ENCODE peak calls at places on chromosomes 13 and 19, in ten cellular contexts. Q is IMR-90, H is tibial nerve, G is esophagus squamous epithelium, P is heart left ventricle, R is body of pancreas, N is breast epithelium, D is right lobe of liver, T is H1, J is prostate gland. F is an unnamed sample.

GRCh38 chr19:6738726-6739389 is 622 bp upstream of the TRIP10 start:
- DNase-seq in Q (peak), R (peak), H (no peak), D (peak), J (peak), T (peak), N (peak), G (no peak), P (no peak), F (peak)

GRCh38 chr19:50556236-50557008 is 11.8 kb downstream of the LRRC4B start:
- DNase-seq in D (peak), R (peak), T (peak), G (no peak), Q (peak), P (peak), J (peak), N (peak), H (peak), F (peak)

GRCh38 chr13:29125934-29126424 is 305.8 kb downstream of the MTUS2 start:
- DNase-seq in N (no peak), H (no peak), T (no peak), J (no peak), R (no peak), D (no peak), G (no peak), Q (no peak), P (no peak), F (no peak)

GRCh38 chr13:23715762-23716235 is 145.6 kb downstream of the TNFRSF19 start:
- DNase-seq in H (no peak), G (no peak), P (no peak), D (no peak), N (no peak), Q (no peak), T (peak), J (no peak), R (peak), F (no peak)

GRCh38 chr13:102974574-102975195 is 91.5 kb downstream of the SLC10A2 start:
- DNase-seq in Q (no peak), R (no peak), N (no peak), H (no peak), T (no peak), P (no peak), D (no peak), J (no peak), G (no peak), F (no peak)

GRCh38 chr13:30037766-30038165 is 187.3 kb upstream of the UBL3 start:
- DNase-seq in T (no peak), D (no peak), N (no peak), H (peak), R (no peak), G (no peak), Q (peak), J (no peak), P (no peak), F (no peak)

GRCh38 chr19:1707240-1707639 is 46.1 kb upstream of the ONECUT3 start:
- DNase-seq in H (no peak), N (no peak), P (no peak), J (no peak), T (no peak), Q (no peak), G (no peak), D (no peak), R (no peak), F (no peak)

GRCh38 chr13:51764184-51765141 is 39.5 kb downstream of the DHRS12 start:
- DNase-seq in D (no peak), Q (peak), N (peak), G (peak), R (peak), P (peak), J (no peak), H (peak), T (no peak), F (peak)

GRCh38 chr13:19062019-19062646 is 119.5 kb downstream of the TUBA3C start:
- DNase-seq in H (no peak), Q (no peak), P (no peak), D (no peak), J (no peak), G (no peak), N (no peak), T (no peak), R (no peak), F (peak)

GRCh38 chr13:52345048-52345447 is 60.9 kb downstream of the THSD1 start:
- DNase-seq in D (no peak), G (no peak), R (no peak), T (no peak), H (no peak), Q (peak), J (no peak), P (no peak), N (no peak), F (no peak)

GRCh38 chr19:35585844-35586243 is at the start of gene PMIS2:
- DNase-seq in D (no peak), P (no peak), H (no peak), Q (no peak), R (no peak), N (no peak), J (no peak), G (no peak), T (no peak), F (no peak)

GRCh38 chr19:35106291-35106583 is 9.4 kb upstream of the FXYD3 start:
- DNase-seq in Q (no peak), P (no peak), T (no peak), R (no peak), G (no peak), H (no peak), J (no peak), D (no peak), N (no peak), F (no peak)

GRCh38 chr19:58538257-58539168 is 5.4 kb upstream of the TRIM28 start:
- DNase-seq in G (no peak), D (peak), N (no peak), J (no peak), R (no peak), T (peak), H (no peak), P (peak), Q (no peak), F (no peak)

GRCh38 chr19:10402441-10403038 is 802 bp downstream of the CDC37 start:
- DNase-seq in G (no peak), R (no peak), D (peak), N (no peak), T (no peak), J (no peak), H (no peak), Q (no peak), P (peak), F (no peak)

GRCh38 chr19:17929056-17929455 is 3.8 kb upstream of the CCDC124 start:
- DNase-seq in P (no peak), T (no peak), G (no peak), D (no peak), H (no peak), J (no peak), N (no peak), Q (no peak), R (no peak), F (no peak)

GRCh38 chr13:101190337-101190736 is 226.0 kb downstream of the NALCN start:
- DNase-seq in H (no peak), G (no peak), N (no peak), T (no peak), J (no peak), Q (no peak), D (no peak), R (no peak), P (no peak), F (no peak)

GRCh38 chr13:21453352-21454089 is 5.6 kb downstream of the ZDHHC20 start:
- DNase-seq in Q (no peak), J (no peak), P (no peak), G (no peak), N (no peak), T (no peak), R (no peak), H (no peak), D (no peak), F (no peak)

GRCh38 chr13:50713849-50714248 is 129.6 kb downstream of the DLEU7 start:
- DNase-seq in Q (peak), H (peak), T (no peak), R (peak), D (no peak), P (no peak), N (no peak), J (no peak), G (no peak), F (no peak)

GRCh38 chr19:18514800-18515682 is 6.8 kb downstream of the ELL start:
- DNase-seq in G (no peak), H (peak), Q (peak), N (peak), T (no peak), J (no peak), P (peak), R (peak), D (peak), F (peak)

GRCh38 chr19:35084078-35084762 is 31.4 kb upstream of the FXYD3 start:
- DNase-seq in R (no peak), J (no peak), T (no peak), N (no peak), Q (no peak), D (no peak), H (no peak), G (no peak), P (no peak), F (no peak)

GRCh38 chr13:112800057-112800456 is 110.2 kb downstream of the ATP11A start:
- DNase-seq in Q (no peak), G (no peak), N (no peak), J (no peak), D (no peak), H (no peak), P (no peak), T (no peak), R (no peak), F (no peak)

GRCh38 chr19:15869109-15869555 is 28.7 kb downstream of the CYP4F2 start:
- DNase-seq in G (no peak), T (no peak), P (no peak), J (peak), Q (no peak), R (peak), N (peak), H (peak), D (peak), F (no peak)

GRCh38 chr13:75508002-75508548 is 26.1 kb upstream of the TBC1D4 start:
- DNase-seq in N (no peak), J (no peak), T (no peak), D (no peak), G (no peak), P (no peak), R (no peak), H (no peak), Q (no peak), F (no peak)

GRCh38 chr13:49429061-49429460 is 14.8 kb downstream of the CAB39L start:
- DNase-seq in G (no peak), J (no peak), T (no peak), N (no peak), P (no peak), D (no peak), H (no peak), Q (no peak), R (no peak), F (no peak)

GRCh38 chr13:112705286-112705685 is 15.4 kb downstream of the ATP11A start:
- DNase-seq in N (no peak), P (peak), D (no peak), Q (no peak), G (no peak), J (no peak), R (no peak), T (no peak), H (no peak), F (no peak)

GRCh38 chr19:49295208-49295880 is 29.6 kb downstream of the SLC6A16 start:
- DNase-seq in N (no peak), R (no peak), Q (no peak), T (no peak), J (no peak), G (no peak), D (no peak), H (no peak), P (no peak), F (no peak)

GRCh38 chr19:49287141-49287540 is 37.9 kb downstream of the SLC6A16 start:
- DNase-seq in R (no peak), G (no peak), H (no peak), Q (no peak), D (no peak), P (no peak), J (no peak), N (no peak), T (no peak), F (no peak)

GRCh38 chr19:49294401-49294800 is 30.6 kb downstream of the SLC6A16 start:
- DNase-seq in J (no peak), G (no peak), P (no peak), H (no peak), Q (no peak), N (no peak), D (no peak), R (no peak), T (no peak), F (no peak)

GRCh38 chr19:49290517-49290916 is 34.5 kb downstream of the SLC6A16 start:
- DNase-seq in R (no peak), N (no peak), Q (no peak), H (no peak), T (no peak), J (no peak), D (no peak), P (no peak), G (no peak), F (no peak)
- H3K4me3 ChIP-seq in R (no peak), N (no peak), Q (no peak), H (no peak), T (no peak), J (no peak), D (no peak), P (no peak), G (no peak), F (no peak)

DNA sequence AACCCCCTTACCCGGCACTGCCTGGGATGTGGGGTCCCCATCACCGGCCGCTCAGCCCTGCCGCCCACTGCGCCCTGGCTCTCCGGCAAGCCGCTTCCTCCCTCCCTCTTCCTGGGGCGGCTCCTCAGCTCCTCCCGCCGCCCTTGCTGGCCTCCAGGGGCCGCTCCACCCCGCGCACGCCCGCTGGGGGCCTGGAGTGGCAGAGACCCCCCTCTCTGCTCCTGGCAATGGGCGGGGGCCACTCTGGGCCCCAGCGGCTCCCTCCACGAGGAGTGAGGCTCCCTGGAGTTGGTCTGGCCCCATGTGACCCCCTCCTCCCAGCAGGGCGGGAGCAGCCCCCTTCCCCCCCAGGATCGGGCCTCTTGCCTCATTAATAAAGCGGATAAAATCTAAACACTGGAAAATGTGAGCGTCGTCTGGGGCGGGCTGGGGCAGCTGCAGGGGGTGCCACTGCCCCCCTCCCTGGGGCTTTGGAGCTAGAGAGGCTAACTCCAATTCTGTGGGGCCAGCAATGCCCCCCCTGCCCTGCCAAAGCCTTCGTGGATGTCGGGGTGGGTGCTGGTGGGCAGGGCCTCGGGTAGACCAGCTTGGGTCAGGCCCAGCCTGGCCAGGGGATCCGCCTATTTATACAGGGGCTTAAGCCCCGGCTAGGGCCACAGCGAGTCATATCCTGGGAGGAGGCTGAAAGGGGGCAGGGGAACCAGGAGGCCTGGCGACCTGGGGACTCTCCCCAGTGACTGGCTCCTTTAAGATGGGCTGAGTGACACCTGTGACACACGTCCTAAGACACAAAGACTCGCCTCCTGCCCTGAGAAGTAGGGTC is at the start of gene PTGER1:
- DNase-seq in G (no peak), R (no peak), J (no peak), T (peak), N (no peak), H (no peak), D (no peak), P (no peak), Q (peak), F (no peak)
- TF ChIP-seq CTCF in G (peak), R (no peak), J (no peak), T (peak), N (no peak), H (peak), D (peak), P (peak), Q (peak), F (no peak)

DNA sequence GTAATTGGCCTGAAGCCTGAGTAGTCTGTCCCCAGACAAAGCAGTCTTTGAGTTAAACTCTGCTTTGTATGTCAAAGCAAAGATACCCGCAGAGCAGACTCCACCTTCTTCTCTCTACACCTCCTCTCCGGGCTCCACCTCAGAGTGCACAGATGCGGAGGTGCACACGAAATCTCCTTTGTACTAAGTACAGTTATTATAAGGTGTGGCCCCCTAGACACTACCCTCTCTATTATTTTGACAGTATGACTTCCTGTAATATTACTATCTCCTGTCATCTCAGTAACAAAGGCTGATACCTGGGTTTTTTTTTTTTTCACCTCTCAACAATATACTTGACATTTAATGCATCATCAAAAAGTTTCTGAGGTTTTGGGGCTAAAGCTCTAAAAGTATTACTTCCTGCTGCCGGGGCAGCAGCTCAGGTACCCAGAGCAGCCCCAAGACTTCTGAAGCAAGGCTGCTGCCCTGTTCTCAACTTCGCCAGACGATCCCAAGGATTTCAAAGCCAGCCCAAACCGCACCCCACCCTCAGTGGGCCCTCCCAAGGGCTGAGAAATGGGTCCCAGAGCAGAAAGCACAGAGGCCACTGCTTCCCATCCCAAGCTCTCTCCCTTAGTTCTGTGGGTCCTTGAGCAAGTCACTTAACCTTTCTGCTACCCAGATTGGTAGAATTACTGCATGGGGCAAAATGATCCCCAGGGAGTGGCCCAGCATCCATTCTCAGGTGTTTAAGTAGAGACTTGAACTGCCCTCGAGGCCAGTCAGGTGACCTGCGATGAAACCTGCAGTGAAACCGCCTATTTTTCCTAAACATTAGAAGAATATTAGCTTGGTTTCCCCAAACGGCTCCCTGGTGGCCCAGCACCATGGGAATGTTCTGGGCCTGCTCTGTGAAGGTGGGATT is 180.6 kb downstream of the FOXO1 start:
- DNase-seq in D (no peak), T (no peak), P (no peak), N (no peak), Q (no peak), J (no peak), H (no peak), G (no peak), R (no peak), F (peak)
- TF ChIP-seq POLR2A in D (no peak), T (no peak), P (no peak), N (no peak), Q (no peak), J (no peak), H (no peak), G (no peak), R (no peak), F (no peak)

GRCh38 chr13:72536668-72537399 is 190.6 kb downstream of the MZT1 start:
- DNase-seq in R (no peak), H (no peak), N (no peak), Q (no peak), P (no peak), T (no peak), G (no peak), D (peak), J (peak), F (no peak)
- H3K4me3 ChIP-seq in R (no peak), H (no peak), N (no peak), Q (no peak), P (no peak), T (no peak), G (no peak), D (peak), J (no peak), F (no peak)

GRCh38 chr19:33552928-33553279 is 31.3 kb upstream of the PEPD start:
- DNase-seq in D (no peak), T (no peak), G (no peak), Q (no peak), N (no peak), H (no peak), P (no peak), J (no peak), R (no peak), F (no peak)
- TF ChIP-seq CTCF in D (no peak), T (no peak), G (no peak), Q (no peak), N (no peak), H (no peak), P (no peak), J (no peak), R (no peak), F (no peak)

F was measured in lower leg skin.